ENCODE peak calls at places on chromosome 21, in four cellular contexts. One of them, this sample, is unnamed.
A peak's percentile ranks its signal among the peaks of the same experiment; 100 is the strongest.

GRCh38 chr21:42552407-42553336 is 39.0 kb downstream of the SLC37A1 start:
- DNase-seq in ovary: no peak
- DNase-seq in stimulated activated CD8-positive, alpha-beta memory T cell treated with anti-CD3 and anti-CD28 coated beads, Interleukin-4, amount 100 ng/mL, for 4 hours: no peak
- DNase-seq in effector memory CD8-positive, alpha-beta T cell: no peak
- DNase-seq in this sample: no peak

GRCh38 chr21:37552496-37553399 is 186.2 kb downstream of the DYRK1A start:
- DNase-seq in ovary: peak; percentile 62
- DNase-seq in stimulated activated CD8-positive, alpha-beta memory T cell treated with anti-CD3 and anti-CD28 coated beads, Interleukin-4, amount 100 ng/mL, for 4 hours: no peak
- DNase-seq in effector memory CD8-positive, alpha-beta T cell: no peak
- DNase-seq in this sample: no peak

GRCh38 chr21:29501451-29501850 is 202.7 kb downstream of the BACH1 start:
- DNase-seq in ovary: no peak
- DNase-seq in stimulated activated CD8-positive, alpha-beta memory T cell treated with anti-CD3 and anti-CD28 coated beads, Interleukin-4, amount 100 ng/mL, for 4 hours: no peak
- DNase-seq in effector memory CD8-positive, alpha-beta T cell: no peak
- DNase-seq in this sample: no peak

GRCh38 chr21:34728479-34728878 is 59.7 kb downstream of the CLIC6 start:
- DNase-seq in ovary: no peak
- DNase-seq in stimulated activated CD8-positive, alpha-beta memory T cell treated with anti-CD3 and anti-CD28 coated beads, Interleukin-4, amount 100 ng/mL, for 4 hours: no peak
- DNase-seq in effector memory CD8-positive, alpha-beta T cell: no peak
- DNase-seq in this sample: no peak

GRCh38 chr21:34609244-34609950 is 5.5 kb downstream of the RCAN1 start:
- DNase-seq in ovary: no peak
- DNase-seq in stimulated activated CD8-positive, alpha-beta memory T cell treated with anti-CD3 and anti-CD28 coated beads, Interleukin-4, amount 100 ng/mL, for 4 hours: no peak
- DNase-seq in effector memory CD8-positive, alpha-beta T cell: no peak
- DNase-seq in this sample: no peak

GRCh38 chr21:27365394-27365793 is 398.5 kb upstream of the ADAMTS5 start:
- DNase-seq in ovary: no peak
- DNase-seq in stimulated activated CD8-positive, alpha-beta memory T cell treated with anti-CD3 and anti-CD28 coated beads, Interleukin-4, amount 100 ng/mL, for 4 hours: no peak
- DNase-seq in effector memory CD8-positive, alpha-beta T cell: no peak
- DNase-seq in this sample: no peak

GRCh38 chr21:28332796-28333195 is 659.9 kb downstream of the LTN1 start:
- DNase-seq in ovary: no peak
- DNase-seq in stimulated activated CD8-positive, alpha-beta memory T cell treated with anti-CD3 and anti-CD28 coated beads, Interleukin-4, amount 100 ng/mL, for 4 hours: no peak
- DNase-seq in effector memory CD8-positive, alpha-beta T cell: no peak
- DNase-seq in this sample: no peak

GRCh38 chr21:46206163-46207005 is 22.1 kb upstream of the SPATC1L start:
- DNase-seq in ovary: no peak
- DNase-seq in stimulated activated CD8-positive, alpha-beta memory T cell treated with anti-CD3 and anti-CD28 coated beads, Interleukin-4, amount 100 ng/mL, for 4 hours: no peak
- DNase-seq in effector memory CD8-positive, alpha-beta T cell: no peak
- DNase-seq in this sample: no peak

GRCh38 chr21:34800797-34801518 is 132.2 kb downstream of the CLIC6 start:
- DNase-seq in ovary: no peak
- DNase-seq in stimulated activated CD8-positive, alpha-beta memory T cell treated with anti-CD3 and anti-CD28 coated beads, Interleukin-4, amount 100 ng/mL, for 4 hours: no peak
- DNase-seq in effector memory CD8-positive, alpha-beta T cell: no peak
- DNase-seq in this sample: no peak

GRCh38 chr21:37202221-37202805 is 64.8 kb downstream of the VPS26C start:
- DNase-seq in ovary: no peak
- DNase-seq in stimulated activated CD8-positive, alpha-beta memory T cell treated with anti-CD3 and anti-CD28 coated beads, Interleukin-4, amount 100 ng/mL, for 4 hours: no peak
- DNase-seq in effector memory CD8-positive, alpha-beta T cell: no peak
- DNase-seq in this sample: no peak

GRCh38 chr21:33022489-33022827 is 3.3 kb upstream of the OLIG2 start:
- DNase-seq in ovary: no peak
- DNase-seq in stimulated activated CD8-positive, alpha-beta memory T cell treated with anti-CD3 and anti-CD28 coated beads, Interleukin-4, amount 100 ng/mL, for 4 hours: no peak
- DNase-seq in effector memory CD8-positive, alpha-beta T cell: no peak
- DNase-seq in this sample: no peak

GRCh38 chr21:29208666-29209059 is 78.2 kb downstream of the MAP3K7CL start:
- DNase-seq in ovary: no peak
- DNase-seq in stimulated activated CD8-positive, alpha-beta memory T cell treated with anti-CD3 and anti-CD28 coated beads, Interleukin-4, amount 100 ng/mL, for 4 hours: no peak
- DNase-seq in effector memory CD8-positive, alpha-beta T cell: no peak
- DNase-seq in this sample: peak; percentile 79

GRCh38 chr21:45830221-45830640 is 151.3 kb upstream of the COL6A1 start:
- DNase-seq in ovary: no peak
- DNase-seq in stimulated activated CD8-positive, alpha-beta memory T cell treated with anti-CD3 and anti-CD28 coated beads, Interleukin-4, amount 100 ng/mL, for 4 hours: no peak
- DNase-seq in effector memory CD8-positive, alpha-beta T cell: no peak
- DNase-seq in this sample: no peak

GRCh38 chr21:17139696-17140095 is 373.1 kb upstream of the CXADR start:
- DNase-seq in ovary: no peak
- DNase-seq in stimulated activated CD8-positive, alpha-beta memory T cell treated with anti-CD3 and anti-CD28 coated beads, Interleukin-4, amount 100 ng/mL, for 4 hours: no peak
- DNase-seq in effector memory CD8-positive, alpha-beta T cell: no peak
- DNase-seq in this sample: peak; percentile 23

GRCh38 chr21:40331804-40332203 is 464.6 kb downstream of the PCP4 start:
- DNase-seq in ovary: no peak
- DNase-seq in stimulated activated CD8-positive, alpha-beta memory T cell treated with anti-CD3 and anti-CD28 coated beads, Interleukin-4, amount 100 ng/mL, for 4 hours: no peak
- DNase-seq in effector memory CD8-positive, alpha-beta T cell: no peak
- DNase-seq in this sample: no peak

GRCh38 chr21:41761211-41762181 is 5.4 kb downstream of the RIPK4 start:
- DNase-seq in ovary: no peak
- DNase-seq in stimulated activated CD8-positive, alpha-beta memory T cell treated with anti-CD3 and anti-CD28 coated beads, Interleukin-4, amount 100 ng/mL, for 4 hours: no peak
- DNase-seq in effector memory CD8-positive, alpha-beta T cell: no peak
- DNase-seq in this sample: peak; percentile 51

GRCh38 chr21:15257646-15258045 is 192.8 kb upstream of the NRIP1 start:
- DNase-seq in ovary: no peak
- DNase-seq in stimulated activated CD8-positive, alpha-beta memory T cell treated with anti-CD3 and anti-CD28 coated beads, Interleukin-4, amount 100 ng/mL, for 4 hours: no peak
- DNase-seq in effector memory CD8-positive, alpha-beta T cell: no peak
- DNase-seq in this sample: no peak

GRCh38 chr21:42351626-42352432 is 1.0 kb upstream of the TFF2 start:
- DNase-seq in ovary: no peak
- DNase-seq in stimulated activated CD8-positive, alpha-beta memory T cell treated with anti-CD3 and anti-CD28 coated beads, Interleukin-4, amount 100 ng/mL, for 4 hours: no peak
- DNase-seq in effector memory CD8-positive, alpha-beta T cell: no peak
- DNase-seq in this sample: no peak

GRCh38 chr21:42858957-42859890 is 20.1 kb downstream of the WDR4 start:
- DNase-seq in ovary: peak; percentile 22
- DNase-seq in stimulated activated CD8-positive, alpha-beta memory T cell treated with anti-CD3 and anti-CD28 coated beads, Interleukin-4, amount 100 ng/mL, for 4 hours: no peak
- DNase-seq in effector memory CD8-positive, alpha-beta T cell: no peak
- DNase-seq in this sample: no peak

GRCh38 chr21:36035381-36035791 is 24.9 kb downstream of the SETD4 start:
- DNase-seq in ovary: no peak
- DNase-seq in stimulated activated CD8-positive, alpha-beta memory T cell treated with anti-CD3 and anti-CD28 coated beads, Interleukin-4, amount 100 ng/mL, for 4 hours: no peak
- DNase-seq in effector memory CD8-positive, alpha-beta T cell: no peak
- DNase-seq in this sample: peak; percentile 92

GRCh38 chr21:46021978-46022544 is 40.5 kb downstream of the COL6A1 start:
- DNase-seq in ovary: peak; percentile 65
- DNase-seq in stimulated activated CD8-positive, alpha-beta memory T cell treated with anti-CD3 and anti-CD28 coated beads, Interleukin-4, amount 100 ng/mL, for 4 hours: no peak
- DNase-seq in effector memory CD8-positive, alpha-beta T cell: no peak
- DNase-seq in this sample: no peak

This sample was measured in cardiac muscle cell.